ENCODE peak calls at places on chromosomes 7 and 10, in eight cellular contexts. Y is mammary epithelial cell; V is A549; H is heart right ventricle; L is heart left ventricle; K is effector memory CD4-positive, alpha-beta T cell; O is H1; T is Peyer's patch. Z is an unnamed sample. For H3K4me1, the result is how much of the 10 kb centered on the place peaks cover.

GRCh38 chr7:72441791-72442190 is 29.7 kb upstream of the CALN1 start:
- DNase-seq in Y (no peak), V (no peak), H (no peak), L (no peak), K (no peak), O (no peak), T (no peak), Z (no peak)

GRCh38 chr7:15889501-15889900 is 203.0 kb upstream of the MEOX2 start:
- DNase-seq in Y (no peak), V (peak), H (peak), L (no peak), K (no peak), O (no peak), T (no peak), Z (no peak)

GRCh38 chr10:12512292-12513002 is 163.1 kb downstream of the CAMK1D start:
- DNase-seq in Y (no peak), V (no peak), H (no peak), L (no peak), K (no peak), O (peak), T (no peak), Z (no peak)

GRCh38 chr7:47587389-47587788 is 5.5 kb upstream of the TNS3 start:
- DNase-seq in Y (no peak), V (peak), H (no peak), L (no peak), K (no peak), O (no peak), T (no peak), Z (no peak)

GRCh38 chr10:1107679-1108078 is 51.5 kb downstream of the WDR37 start:
- DNase-seq in Y (no peak), V (no peak), H (no peak), L (no peak), K (no peak), O (no peak), T (peak), Z (no peak)

GRCh38 chr10:2933924-2934323 is 133.4 kb upstream of the PFKP start:
- DNase-seq in Y (no peak), V (no peak), H (no peak), L (no peak), K (no peak), O (no peak), T (no peak), Z (no peak)

GRCh38 chr7:8831386-8831785 is 398.0 kb downstream of the NXPH1 start:
- DNase-seq in Y (no peak), V (no peak), H (no peak), L (no peak), K (no peak), O (no peak), T (no peak), Z (no peak)

GRCh38 chr10:66180651-66181318 is 745.1 kb upstream of the LRRTM3 start:
- DNase-seq in Y (peak), V (peak), H (peak), L (no peak), K (no peak), O (no peak), T (no peak), Z (no peak)

GRCh38 chr10:86868353-86868752 is 89.1 kb downstream of the MMRN2 start:
- DNase-seq in Y (no peak), V (no peak), H (peak), L (no peak), K (no peak), O (no peak), T (no peak), Z (no peak)

GRCh38 chr7:148535227-148535626 is 55.3 kb upstream of the C7orf33 start:
- DNase-seq in Y (peak), V (peak), H (no peak), L (no peak), K (no peak), O (no peak), T (no peak), Z (no peak)

GRCh38 chr7:6640246-6640721 is 3.2 kb downstream of the ZNF316 start:
- DNase-seq in Y (no peak), V (peak), H (peak), L (no peak), K (no peak), O (peak), T (no peak), Z (no peak)

GRCh38 chr10:29731760-29732159 is 97.0 kb upstream of the SVIL start:
- DNase-seq in Y (no peak), V (no peak), H (no peak), L (no peak), K (no peak), O (no peak), T (no peak), Z (no peak)

GRCh38 chr7:152462995-152463713 is 27.4 kb upstream of the KMT2C start:
- DNase-seq in Y (no peak), V (no peak), H (peak), L (no peak), K (no peak), O (peak), T (no peak), Z (no peak)

GRCh38 chr10:48682265-48682664 is 2.4 kb upstream of the WDFY4 start:
- DNase-seq in Y (no peak), V (no peak), H (no peak), L (peak), K (no peak), O (no peak), T (no peak), Z (no peak)

GRCh38 chr10:16967000-16967865 is 150.0 kb upstream of the RSU1 start:
- DNase-seq in Y (no peak), V (no peak), H (no peak), L (no peak), K (no peak), O (no peak), T (no peak), Z (no peak)

GRCh38 chr10:107653832-107654287 is 489.4 kb upstream of the SORCS1 start:
- DNase-seq in Y (peak), V (no peak), H (peak), L (no peak), K (no peak), O (no peak), T (no peak), Z (no peak)

GRCh38 chr7:24821045-24821853 is 64.0 kb upstream of the GSDME start:
- DNase-seq in Y (peak), V (peak), H (no peak), L (no peak), K (peak), O (no peak), T (peak), Z (peak)

GRCh38 chr10:124688366-124688765 is 55.8 kb downstream of the FAM53B start:
- DNase-seq in Y (no peak), V (no peak), H (no peak), L (no peak), K (no peak), O (no peak), T (no peak), Z (no peak)

GRCh38 chr10:124691448-124692435 is 52.4 kb downstream of the FAM53B start:
- DNase-seq in Y (no peak), V (no peak), H (no peak), L (peak), K (no peak), O (no peak), T (no peak), Z (no peak)

GRCh38 chr10:124690971-124691370 is 53.2 kb downstream of the FAM53B start:
- DNase-seq in Y (no peak), V (no peak), H (no peak), L (no peak), K (no peak), O (no peak), T (no peak), Z (no peak)

GRCh38 chr10:124688889-124689670 is 55.1 kb downstream of the FAM53B start:
- DNase-seq in Y (peak), V (no peak), H (no peak), L (no peak), K (peak), O (no peak), T (no peak), Z (peak)

DNA sequence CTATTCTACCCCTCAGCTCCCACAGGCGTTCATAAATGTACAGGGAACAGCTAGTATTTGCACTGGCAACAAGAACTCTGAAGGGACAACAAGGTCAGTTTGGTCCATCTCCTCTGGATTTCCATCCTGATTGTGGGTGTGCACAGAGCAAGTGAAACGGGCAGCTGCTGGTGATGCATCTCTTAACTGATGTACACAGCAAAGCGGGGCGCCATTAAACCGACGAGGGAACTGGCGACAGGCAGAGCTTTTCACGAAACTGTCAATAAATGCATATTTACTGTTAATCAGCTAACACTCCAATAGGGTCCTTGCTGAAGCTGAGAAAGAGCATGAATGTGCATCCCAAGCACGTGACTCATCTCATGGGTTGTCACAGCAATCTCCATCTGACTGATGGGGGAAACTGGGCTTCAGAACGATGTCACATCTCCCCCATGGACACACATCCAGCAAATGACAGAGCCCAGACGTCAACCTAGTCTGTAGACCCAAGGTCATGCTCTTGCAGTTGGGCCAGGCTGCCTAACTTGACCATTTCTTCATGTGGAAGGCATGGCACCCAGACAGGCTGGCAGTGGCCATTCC is 54.2 kb downstream of the FAM53B start:
- DNase-seq in Y (no peak), V (no peak), H (no peak), L (no peak), K (no peak), O (no peak), T (no peak), Z (no peak)
- H3K4me1 ChIP-seq in Y (under half), V (under half), H (half or more), L (under half), K (half or more), O (under half), T (under half), Z (half or more)

GRCh38 chr10:95459446-95459845 is 101.7 kb downstream of the SORBS1 start:
- DNase-seq in Y (no peak), V (no peak), H (no peak), L (no peak), K (no peak), O (no peak), T (no peak), Z (no peak)
- H3K4me1 ChIP-seq in Y (under half), V (under half), H (half or more), L (under half), K (under half), O (under half), T (under half), Z (under half)

DNA sequence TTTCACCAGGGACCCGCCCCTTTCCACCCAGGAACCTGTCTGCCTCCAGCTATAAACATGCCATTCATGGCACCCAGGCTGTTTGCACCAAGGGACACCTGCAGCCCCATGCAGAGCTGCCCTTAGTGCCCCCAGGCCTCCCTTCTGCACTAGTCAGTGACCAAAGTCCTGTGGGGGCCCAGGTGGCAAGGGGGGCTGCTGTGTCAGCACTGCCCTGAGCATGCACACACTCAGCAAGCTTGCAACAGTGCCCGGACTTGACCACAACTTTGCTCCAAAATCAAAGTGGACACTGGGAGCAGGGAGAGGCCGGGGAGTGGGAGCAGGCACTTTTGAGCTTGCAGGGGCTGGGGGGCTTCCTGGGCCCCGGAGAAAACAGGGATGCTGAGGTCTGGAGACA is 192.9 kb upstream of the MBL2 start:
- DNase-seq in Y (no peak), V (no peak), H (no peak), L (no peak), K (no peak), O (no peak), T (no peak), Z (no peak)
- H3K4me1 ChIP-seq in Y (under half), V (under half), H (under half), L (under half), K (under half), O (under half), T (under half), Z (under half)

GRCh38 chr10:96540240-96540639 is 26.5 kb upstream of the TLL2 start:
- DNase-seq in Y (no peak), V (no peak), H (no peak), L (no peak), K (no peak), O (no peak), T (no peak), Z (no peak)
- H3K4me1 ChIP-seq in Y (under half), V (under half), H (under half), L (under half), K (under half), O (under half), T (under half), Z (under half)

DNA sequence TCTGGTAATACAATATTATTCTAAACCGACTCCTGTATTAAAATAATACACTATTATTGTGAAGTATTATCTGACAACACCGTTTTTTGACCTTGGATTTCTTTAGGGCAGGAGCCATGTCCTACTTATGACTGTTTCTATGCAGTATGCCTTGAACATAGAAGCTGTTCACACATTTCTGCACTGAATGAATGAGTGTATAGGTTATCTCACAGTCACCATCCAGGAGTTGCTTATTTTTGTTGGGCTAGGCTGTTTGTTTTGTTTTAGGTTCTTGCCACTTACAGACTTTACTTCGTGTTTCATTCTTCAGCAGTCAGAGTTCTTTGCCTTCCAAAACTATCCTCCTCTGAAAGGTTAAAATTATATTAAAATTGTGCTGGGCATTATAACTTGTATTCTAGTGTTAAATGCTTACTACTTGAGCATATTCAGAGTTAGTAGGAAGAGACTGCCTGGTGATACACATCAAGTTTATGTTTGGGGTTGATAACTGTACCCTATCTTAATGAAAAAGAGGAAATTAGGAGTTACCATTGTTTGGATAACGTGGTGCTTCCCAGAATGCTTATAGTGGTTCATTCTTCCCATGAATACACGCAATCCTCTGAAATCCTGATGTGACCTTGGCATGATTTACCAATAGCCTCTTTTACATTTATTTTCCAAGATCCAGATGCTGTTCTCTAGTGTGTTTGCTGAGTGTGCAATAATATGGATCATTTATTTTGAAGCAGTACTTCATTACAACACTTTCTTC is 1.7 kb downstream of the RALA start:
- DNase-seq in Y (no peak), V (no peak), H (no peak), L (no peak), K (no peak), O (no peak), T (no peak), Z (no peak)
- H3K4me1 ChIP-seq in Y (under half), V (under half), H (half or more), L (under half), K (under half), O (under half), T (under half), Z (half or more)

GRCh38 chr10:26801274-26801673 is 59.5 kb downstream of the ABI1 start:
- DNase-seq in Y (no peak), V (no peak), H (no peak), L (no peak), K (no peak), O (no peak), T (no peak), Z (no peak)

GRCh38 chr10:26803849-26804248 is 56.9 kb downstream of the ABI1 start:
- DNase-seq in Y (no peak), V (no peak), H (no peak), L (no peak), K (no peak), O (no peak), T (no peak), Z (no peak)

GRCh38 chr10:26801831-26802230 is 58.9 kb downstream of the ABI1 start:
- DNase-seq in Y (no peak), V (no peak), H (no peak), L (no peak), K (no peak), O (no peak), T (no peak), Z (no peak)

GRCh38 chr10:26800468-26800867 is 60.3 kb downstream of the ABI1 start:
- DNase-seq in Y (no peak), V (no peak), H (no peak), L (no peak), K (no peak), O (no peak), T (no peak), Z (no peak)

GRCh38 chr10:26802527-26802926 is 58.2 kb downstream of the ABI1 start:
- DNase-seq in Y (no peak), V (no peak), H (no peak), L (no peak), K (no peak), O (no peak), T (no peak), Z (no peak)
- H3K4me1 ChIP-seq in Y (under half), V (under half), H (half or more), L (under half), K (under half), O (under half), T (under half), Z (half or more)

GRCh38 chr10:79270471-79271246 is 76.6 kb upstream of the PPIF start:
- DNase-seq in Y (no peak), V (no peak), H (peak), L (no peak), K (no peak), O (no peak), T (no peak), Z (no peak)
- H3K4me1 ChIP-seq in Y (half or more), V (under half), H (half or more), L (half or more), K (under half), O (under half), T (under half), Z (under half)

Z was measured in CD8-positive, alpha-beta memory T cell.